ENCODE peak calls at places on chromosomes 7 and 10, in five cellular contexts. P, I, H, O and R are unnamed samples. For H3K4me1 and H3K36me3, the result is how much of the 10 kb centered on the place peaks cover.

GRCh38 chr10:9253121-9253520 is 1198.6 kb downstream of the GATA3 start:
- DNase-seq in P (no peak), I (no peak), H (no peak), O (peak), R (no peak)

GRCh38 chr10:72134785-72135765 is 46.7 kb upstream of the SPOCK2 start:
- DNase-seq in P (no peak), I (no peak), H (no peak), O (no peak), R (no peak)

GRCh38 chr10:99530108-99531025 is 2.4 kb upstream of the NKX2-3 start:
- DNase-seq in P (no peak), I (no peak), H (no peak), O (no peak), R (no peak)

GRCh38 chr10:75926763-75927162 is 495.3 kb downstream of the LRMDA start:
- DNase-seq in P (no peak), I (no peak), H (no peak), O (no peak), R (no peak)

GRCh38 chr7:5681423-5681822 is 100.0 kb downstream of the RNF216 start:
- DNase-seq in P (no peak), I (no peak), H (no peak), O (no peak), R (no peak)

GRCh38 chr7:150383710-150384397 is 4.7 kb downstream of the ZNF775 start:
- DNase-seq in P (no peak), I (peak), H (peak), O (no peak), R (peak)

GRCh38 chr7:102452451-102452850 is 12.2 kb downstream of the ALKBH4 start:
- DNase-seq in P (no peak), I (no peak), H (no peak), O (no peak), R (no peak)

GRCh38 chr10:88512599-88512998 is 70.5 kb downstream of the RNLS start:
- DNase-seq in P (no peak), I (no peak), H (no peak), O (no peak), R (no peak)

GRCh38 chr7:39720586-39720985 is 97.2 kb downstream of the RALA start:
- DNase-seq in P (peak), I (peak), H (no peak), O (peak), R (no peak)

GRCh38 chr10:44864042-44864436 is 47.1 kb upstream of the TMEM72 start:
- DNase-seq in P (no peak), I (no peak), H (no peak), O (no peak), R (no peak)

GRCh38 chr10:78648256-78648860 is 420.4 kb upstream of the ZMIZ1 start:
- DNase-seq in P (peak), I (no peak), H (no peak), O (peak), R (no peak)

GRCh38 chr7:100840470-100841100 is 11.9 kb upstream of the SLC12A9 start:
- DNase-seq in P (no peak), I (no peak), H (no peak), O (no peak), R (no peak)

GRCh38 chr7:90720970-90721768 is 125.0 kb downstream of the CDK14 start:
- DNase-seq in P (no peak), I (no peak), H (peak), O (peak), R (no peak)

GRCh38 chr10:44071479-44071878 is 313.4 kb downstream of the CXCL12 start:
- DNase-seq in P (no peak), I (no peak), H (no peak), O (peak), R (no peak)

GRCh38 chr10:34834274-34834673 is 19.2 kb upstream of the PARD3 start:
- DNase-seq in P (no peak), I (no peak), H (no peak), O (no peak), R (no peak)

GRCh38 chr7:45237788-45238461 is 80.3 kb downstream of the RAMP3 start:
- DNase-seq in P (no peak), I (peak), H (no peak), O (no peak), R (no peak)

GRCh38 chr7:19725770-19726169 is 16.9 kb upstream of the POLR1F start:
- DNase-seq in P (no peak), I (no peak), H (no peak), O (no peak), R (no peak)

GRCh38 chr10:31098091-31098490 is 66.4 kb upstream of the ZNF438 start:
- DNase-seq in P (no peak), I (no peak), H (no peak), O (no peak), R (no peak)

GRCh38 chr10:338176-339037 is 203.2 kb downstream of the ZMYND11 start:
- DNase-seq in P (peak), I (no peak), H (no peak), O (peak), R (no peak)

GRCh38 chr10:75547391-75548298 is 116.2 kb downstream of the LRMDA start:
- DNase-seq in P (peak), I (no peak), H (no peak), O (peak), R (no peak)

GRCh38 chr10:75029874-75030273 is 81.6 kb upstream of the SAMD8 start:
- DNase-seq in P (no peak), I (no peak), H (no peak), O (no peak), R (no peak)

GRCh38 chr7:6623589-6624245 is 8.3 kb downstream of the ZNF853 start:
- DNase-seq in P (no peak), I (no peak), H (no peak), O (no peak), R (no peak)

GRCh38 chr10:102596506-102596971 is 47.7 kb upstream of the TRIM8 start:
- DNase-seq in P (peak), I (peak), H (no peak), O (peak), R (peak)

GRCh38 chr10:46546591-46547330 is 9.7 kb downstream of the GPRIN2 start:
- DNase-seq in P (peak), I (no peak), H (peak), O (no peak), R (no peak)

GRCh38 chr7:134926396-134926795 is 59.9 kb upstream of the AGBL3 start:
- DNase-seq in P (no peak), I (no peak), H (no peak), O (no peak), R (no peak)

GRCh38 chr10:22477365-22478287 is 132.3 kb downstream of the SPAG6 start:
- DNase-seq in P (no peak), I (no peak), H (no peak), O (no peak), R (no peak)

GRCh38 chr10:5894873-5895272 is 4.8 kb downstream of the FBH1 start:
- DNase-seq in P (no peak), I (peak), H (no peak), O (no peak), R (no peak)

GRCh38 chr7:125663961-125664360 is 734.3 kb upstream of the POT1 start:
- DNase-seq in P (no peak), I (no peak), H (no peak), O (no peak), R (no peak)

GRCh38 chr10:88702848-88703597 is 3.0 kb upstream of the LIPK start:
- DNase-seq in P (no peak), I (no peak), H (no peak), O (peak), R (peak)

DNA sequence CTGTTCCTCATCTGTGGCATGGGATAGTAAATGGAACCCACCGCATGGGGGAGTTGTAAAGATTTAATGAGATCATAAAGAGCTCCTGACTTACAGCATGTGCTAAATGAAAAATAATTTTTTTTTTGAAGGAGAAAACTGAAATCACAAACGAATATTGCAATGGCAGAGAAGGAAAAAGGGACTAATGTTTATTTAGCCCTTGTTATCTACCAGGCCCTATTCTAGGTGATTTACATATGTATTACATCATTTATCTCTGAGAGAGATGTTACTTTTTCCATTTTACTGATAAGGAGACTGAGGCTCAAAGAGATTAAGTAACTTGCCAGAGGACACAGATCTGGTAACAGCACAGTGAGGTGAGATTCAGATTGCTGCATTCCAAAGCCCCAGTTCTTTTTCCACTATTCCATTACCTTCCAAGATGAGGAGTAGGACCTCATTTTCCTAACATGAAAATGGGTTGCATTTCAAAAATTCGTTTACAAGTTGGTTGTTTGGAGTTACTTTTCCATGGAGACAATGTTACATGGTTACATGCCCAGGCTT is 28.6 kb downstream of the VCL start:
- DNase-seq in P (no peak), I (peak), H (no peak), O (no peak), R (no peak)
- H3K4me1 ChIP-seq in P (half or more), I (under half), H (under half), O (under half), R (under half)

DNA sequence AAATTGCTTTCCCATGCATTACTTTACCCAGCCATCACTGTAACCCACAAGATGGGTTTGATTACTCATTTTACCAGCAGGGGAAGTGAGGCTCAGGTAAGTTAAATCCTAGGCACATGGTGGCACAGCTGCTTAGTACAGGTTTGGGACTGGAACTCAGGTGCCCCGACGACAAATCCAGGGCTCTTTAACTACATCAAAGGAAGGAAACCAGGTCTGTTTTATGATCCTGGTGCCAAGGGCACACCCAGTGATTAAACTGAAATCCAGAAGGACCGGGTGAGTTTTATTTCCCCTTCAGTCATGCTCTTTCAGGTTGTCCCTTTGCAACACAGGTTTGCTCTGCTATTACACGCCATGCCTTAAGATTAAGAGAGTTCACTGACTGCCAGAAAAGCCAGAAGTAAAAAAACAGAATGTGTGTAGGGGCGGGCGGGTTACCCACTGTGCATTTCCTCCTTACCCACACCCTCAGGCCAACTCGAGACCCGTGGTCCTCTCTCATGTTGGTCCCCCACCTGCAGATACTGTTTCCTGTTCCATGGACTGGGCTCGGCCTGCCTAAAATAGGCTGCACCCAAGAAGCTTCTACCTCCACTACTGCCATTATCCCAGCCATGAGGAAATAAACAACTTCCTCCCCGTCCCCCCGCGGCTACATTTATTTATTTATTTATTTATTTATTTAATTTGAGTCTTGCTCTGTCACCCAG is 55.2 kb upstream of the KDM7A start:
- DNase-seq in P (no peak), I (no peak), H (no peak), O (no peak), R (no peak)
- H3K4me3 ChIP-seq in P (no peak), I (no peak), H (no peak), O (peak), R (peak)

GRCh38 chr7:69640216-69640615 is 41.9 kb downstream of the AUTS2 start:
- DNase-seq in P (no peak), I (no peak), H (no peak), O (no peak), R (no peak)
- H3K36me3 ChIP-seq in P (under half), I (under half), H (under half), O (under half), R (under half)

DNA sequence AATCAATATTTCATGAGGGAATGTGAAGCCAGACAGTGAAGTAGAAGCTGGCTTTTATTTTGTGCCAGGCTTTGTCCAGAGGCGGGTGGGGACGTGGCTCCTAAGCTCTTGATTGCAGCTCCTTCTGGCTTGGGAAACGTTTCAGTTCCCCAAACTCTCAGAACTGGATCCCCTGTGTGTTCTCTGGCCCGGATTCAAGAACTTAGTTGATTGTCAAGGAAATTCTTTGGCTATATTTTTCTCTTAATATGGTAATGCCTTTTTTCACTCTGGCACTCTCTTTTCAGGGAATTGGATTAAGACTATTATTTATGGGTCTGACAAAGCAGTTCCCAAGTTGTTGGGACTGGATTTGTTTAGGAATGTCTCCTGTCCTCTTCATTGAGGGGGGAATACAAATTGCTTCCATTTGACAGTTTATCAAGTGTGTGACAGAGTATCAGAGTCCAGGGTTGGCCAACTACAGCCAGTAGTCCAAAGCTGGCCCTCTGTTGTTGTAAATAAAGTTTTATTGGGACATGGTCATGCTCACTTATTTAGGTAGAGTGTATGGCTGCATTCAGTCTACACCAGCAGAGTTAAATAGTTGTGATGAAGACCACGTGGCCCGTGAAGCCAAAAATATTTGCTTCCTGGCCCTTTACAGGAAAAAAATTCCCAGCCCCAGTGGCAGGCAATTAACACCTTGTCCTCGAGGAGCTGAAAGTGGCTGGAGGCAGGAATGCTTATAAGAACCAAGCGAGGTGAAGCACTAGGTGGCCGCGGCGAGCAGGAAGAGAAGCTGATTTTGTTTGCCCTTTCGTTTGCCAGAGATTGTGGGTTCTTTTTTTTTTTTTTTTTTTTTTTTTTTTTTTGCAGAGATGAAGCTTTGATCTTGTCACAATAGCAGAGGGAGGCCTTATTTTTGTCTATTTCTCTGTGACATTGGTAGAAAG is 34.3 kb downstream of the HTRA1 start:
- DNase-seq in P (no peak), I (no peak), H (no peak), O (peak), R (no peak)
- H3K4me1 ChIP-seq in P (under half), I (under half), H (under half), O (under half), R (under half)

GRCh38 chr10:93547522-93547921 is 18.9 kb upstream of the FFAR4 start:
- DNase-seq in P (no peak), I (no peak), H (no peak), O (no peak), R (no peak)

GRCh38 chr10:93542358-93542791 is 24.1 kb upstream of the FFAR4 start:
- DNase-seq in P (no peak), I (no peak), H (no peak), O (no peak), R (no peak)

GRCh38 chr10:93541402-93542357 is 24.8 kb upstream of the FFAR4 start:
- DNase-seq in P (no peak), I (peak), H (no peak), O (no peak), R (no peak)
- H3K4me3 ChIP-seq in P (no peak), I (no peak), H (no peak), O (no peak), R (no peak)

GRCh38 chr10:11683529-11684320 is 58.5 kb upstream of the ECHDC3 start:
- DNase-seq in P (no peak), I (no peak), H (no peak), O (no peak), R (no peak)

GRCh38 chr10:11679946-11680345 is 62.2 kb upstream of the ECHDC3 start:
- DNase-seq in P (no peak), I (no peak), H (no peak), O (no peak), R (no peak)

GRCh38 chr10:11682896-11683295 is 59.3 kb upstream of the ECHDC3 start:
- DNase-seq in P (no peak), I (no peak), H (no peak), O (no peak), R (no peak)

GRCh38 chr10:11680496-11680895 is 61.7 kb upstream of the ECHDC3 start:
- DNase-seq in P (no peak), I (no peak), H (no peak), O (no peak), R (no peak)

DNA sequence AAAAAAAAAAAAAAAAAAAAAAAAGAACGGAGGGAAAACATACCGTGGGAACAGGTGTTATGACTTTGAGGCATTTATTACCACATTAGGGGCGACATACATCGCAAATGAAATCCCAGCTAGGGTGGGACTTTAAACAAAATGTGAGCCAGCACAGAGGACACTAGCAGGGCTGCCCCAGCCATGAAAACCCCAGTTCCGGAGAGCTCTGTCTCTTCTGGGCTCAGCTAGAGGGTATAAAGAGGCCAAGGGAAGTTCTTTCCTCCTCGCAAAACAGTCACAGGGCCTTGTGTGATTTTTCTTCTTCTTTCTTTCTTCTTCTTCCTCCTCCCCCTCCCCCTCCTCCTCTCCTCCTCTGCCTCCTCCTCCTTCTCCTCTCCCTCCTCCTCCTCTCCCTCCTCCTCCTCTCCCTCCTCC is 59.9 kb upstream of the ECHDC3 start:
- DNase-seq in P (no peak), I (no peak), H (no peak), O (no peak), R (no peak)
- H3K36me3 ChIP-seq in P (under half), I (under half), H (under half), O (under half), R (under half)